ENCODE peak calls at places on chromosomes 16 and 17, in four cellular contexts. R, O, G and W are unnamed samples.

GRCh38 chr17:29115906-29116651 is 64.1 kb downstream of the MYO18A start:
- DNase-seq in G (peak; percentile 76), O (no peak), R (peak; percentile 79), W (peak; percentile 85)

GRCh38 chr17:19302791-19303233 is 59.7 kb downstream of the B9D1 start:
- DNase-seq in O (no peak), G (no peak), R (no peak), W (no peak)

GRCh38 chr17:82627827-82628226 is 20.4 kb downstream of the WDR45B start:
- DNase-seq in O (no peak), R (no peak), G (no peak), W (no peak)

GRCh38 chr16:2587891-2588565 is 50.2 kb downstream of the PDPK1 start:
- DNase-seq in G (no peak), R (no peak), O (no peak), W (no peak)

GRCh38 chr16:9845661-9846361 is 336.4 kb downstream of the GRIN2A start:
- DNase-seq in G (no peak), O (no peak), R (no peak), W (no peak)

GRCh38 chr16:89697161-89697615 is 4.3 kb downstream of the SPATA2L start:
- DNase-seq in O (no peak), R (no peak), G (no peak), W (peak; percentile 50)

GRCh38 chr17:74530751-74531150 is 524 bp downstream of the CD300LB start:
- DNase-seq in G (no peak), O (no peak), R (no peak), W (no peak)

GRCh38 chr17:58335779-58336455 is 7.3 kb upstream of the TSPOAP1 start:
- DNase-seq in R (no peak), G (no peak), O (peak; percentile 76), W (peak; percentile 78)

GRCh38 chr17:37131064-37131463 is 182.3 kb downstream of the AATF start:
- DNase-seq in R (no peak), G (no peak), O (no peak), W (no peak)

GRCh38 chr17:74864866-74865395 is 5.2 kb upstream of the GRIN2C start:
- DNase-seq in O (no peak), R (peak; percentile 57), G (peak; percentile 87), W (peak; percentile 93)

GRCh38 chr16:31348578-31348977 is 6.4 kb upstream of the ITGAX start:
- DNase-seq in G (no peak), R (no peak), O (no peak), W (no peak)

GRCh38 chr16:86363836-86364618 is 146.3 kb upstream of the FOXF1 start:
- DNase-seq in R (no peak), G (no peak), O (no peak), W (no peak)

GRCh38 chr16:57256601-57257395 is 11.7 kb downstream of the ARL2BP start:
- DNase-seq in G (no peak), O (no peak), R (peak; percentile 46), W (no peak)

GRCh38 chr17:40331743-40332641 is 23.0 kb downstream of the RARA start:
- DNase-seq in O (no peak), G (no peak), R (no peak), W (peak; percentile 97)

GRCh38 chr17:74519951-74520553 is 11.2 kb downstream of the CD300LB start:
- DNase-seq in R (no peak), O (no peak), G (no peak), W (no peak)

DNA sequence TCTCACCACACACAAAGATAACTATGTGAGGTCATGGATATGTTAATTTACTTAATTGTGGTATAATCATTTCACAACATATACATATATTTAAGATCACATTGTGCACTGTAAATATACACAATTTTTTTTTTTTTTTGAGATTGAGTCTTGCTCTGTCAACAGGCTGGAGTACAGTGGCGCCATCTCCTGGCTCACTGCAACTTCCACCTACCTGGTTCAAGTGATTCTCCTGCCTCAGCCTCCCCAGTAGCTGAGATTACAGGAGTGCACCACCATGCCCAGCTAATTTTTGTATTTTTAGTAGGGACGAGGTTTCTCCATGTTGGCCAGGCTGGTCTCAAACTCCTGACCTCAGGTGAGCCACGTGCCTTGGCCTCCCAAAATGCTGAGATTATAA is 11.5 kb upstream of the PRSS54 start:
- DNase-seq in G (peak; percentile 36), R (no peak), O (no peak), W (no peak)
- TF ChIP-seq USF1 in G (no peak), R (no peak), O (no peak), W (no peak)

GRCh38 chr17:76535788-76536510 is 1.6 kb downstream of the CYGB start:
- DNase-seq in G (no peak), O (no peak), R (no peak), W (peak; percentile 37)

GRCh38 chr17:76537578-76538280 is at the start of gene CYGB:
- DNase-seq in R (no peak), G (no peak), O (no peak), W (peak; percentile 91)

GRCh38 chr17:76534831-76535732 is 2.4 kb downstream of the CYGB start:
- DNase-seq in G (no peak), R (no peak), O (no peak), W (peak; percentile 26)

GRCh38 chr17:76537288-76537577 is 276 bp downstream of the CYGB start:
- DNase-seq in R (no peak), G (peak; percentile 44), O (no peak), W (peak; percentile 87)

GRCh38 chr17:76536511-76537287 is 810 bp downstream of the CYGB start:
- DNase-seq in G (no peak), R (no peak), O (no peak), W (peak; percentile 48)
- TF ChIP-seq USF1 in G (no peak), R (no peak), O (no peak), W (no peak)

DNA sequence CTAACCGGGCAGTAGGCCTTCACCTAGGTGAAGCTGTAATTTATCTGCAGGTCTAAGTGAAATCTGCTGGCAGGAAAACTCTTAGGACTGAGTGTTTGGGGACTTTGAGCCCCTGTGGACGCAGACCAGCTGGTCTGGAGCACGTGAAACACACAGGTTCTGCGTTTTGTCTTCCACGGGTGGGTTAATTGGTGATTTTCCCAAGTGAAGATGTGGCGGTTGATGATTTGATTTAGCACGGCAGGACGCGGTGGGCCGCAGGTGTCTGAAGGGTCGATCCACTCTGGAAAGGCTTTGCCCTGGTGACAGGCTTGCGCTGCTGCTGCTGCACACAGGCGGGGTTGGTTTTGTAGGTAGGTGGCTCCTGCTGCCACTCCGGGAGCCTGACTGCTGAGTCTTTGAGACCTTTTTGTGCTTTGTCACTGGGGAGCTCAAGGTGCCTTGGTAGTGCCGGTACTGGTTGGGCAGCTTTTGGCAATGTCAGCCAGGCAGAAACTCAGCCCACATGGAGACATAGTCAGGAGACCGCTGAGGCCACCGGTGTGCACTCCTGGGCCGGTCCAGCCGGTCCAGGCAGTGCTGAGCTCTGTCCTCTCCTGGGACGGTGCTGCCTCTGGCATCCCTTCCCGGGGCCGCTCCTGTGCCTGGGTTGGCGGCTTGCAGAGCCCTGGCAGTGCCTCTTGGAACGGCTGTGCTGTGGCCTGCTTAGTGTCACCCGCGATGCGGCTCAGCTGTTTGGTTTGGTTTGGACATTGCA is 2.3 kb downstream of the BAIAP2 start:
- DNase-seq in O (no peak), R (no peak), G (no peak), W (no peak)
- TF ChIP-seq USF1 in O (no peak), R (no peak), G (no peak), W (no peak)

DNA sequence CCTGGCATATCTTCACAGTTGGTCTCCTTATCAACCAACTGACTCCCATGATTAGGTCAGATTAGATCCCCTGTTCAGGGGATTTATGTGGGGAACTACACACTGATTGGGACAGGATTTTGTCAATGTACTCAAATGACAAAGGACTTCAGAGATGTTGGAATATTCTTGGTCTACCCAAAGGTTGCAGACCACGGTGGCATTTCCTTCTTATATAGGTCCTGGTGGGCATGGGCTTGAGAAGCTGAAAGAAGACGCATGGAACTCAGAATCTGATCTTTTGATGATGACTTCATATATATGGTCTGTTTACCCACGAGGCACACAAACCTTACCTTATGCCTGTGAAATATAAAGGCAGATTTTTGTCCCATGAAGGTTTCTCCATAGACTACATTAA is 33.4 kb downstream of the HLF start:
- DNase-seq in O (no peak), G (no peak), R (no peak), W (no peak)
- TF ChIP-seq USF1 in O (no peak), G (no peak), R (no peak), W (no peak)

GRCh38 chr16:588889-589657 is 793 bp upstream of the RAB40C start:
- DNase-seq in R (peak; percentile 88), O (peak; percentile 75), G (peak; percentile 96), W (peak; percentile 93)

GRCh38 chr16:588639-588888 is 1.3 kb upstream of the RAB40C start:
- DNase-seq in O (no peak), R (no peak), G (peak; percentile 60), W (peak; percentile 58)

GRCh38 chr16:586047-586644 is 3.7 kb upstream of the RAB40C start:
- DNase-seq in R (no peak), O (no peak), G (no peak), W (no peak)

GRCh38 chr16:585351-585750 is 4.5 kb upstream of the RAB40C start:
- DNase-seq in G (no peak), R (no peak), O (no peak), W (peak; percentile 83)

DNA sequence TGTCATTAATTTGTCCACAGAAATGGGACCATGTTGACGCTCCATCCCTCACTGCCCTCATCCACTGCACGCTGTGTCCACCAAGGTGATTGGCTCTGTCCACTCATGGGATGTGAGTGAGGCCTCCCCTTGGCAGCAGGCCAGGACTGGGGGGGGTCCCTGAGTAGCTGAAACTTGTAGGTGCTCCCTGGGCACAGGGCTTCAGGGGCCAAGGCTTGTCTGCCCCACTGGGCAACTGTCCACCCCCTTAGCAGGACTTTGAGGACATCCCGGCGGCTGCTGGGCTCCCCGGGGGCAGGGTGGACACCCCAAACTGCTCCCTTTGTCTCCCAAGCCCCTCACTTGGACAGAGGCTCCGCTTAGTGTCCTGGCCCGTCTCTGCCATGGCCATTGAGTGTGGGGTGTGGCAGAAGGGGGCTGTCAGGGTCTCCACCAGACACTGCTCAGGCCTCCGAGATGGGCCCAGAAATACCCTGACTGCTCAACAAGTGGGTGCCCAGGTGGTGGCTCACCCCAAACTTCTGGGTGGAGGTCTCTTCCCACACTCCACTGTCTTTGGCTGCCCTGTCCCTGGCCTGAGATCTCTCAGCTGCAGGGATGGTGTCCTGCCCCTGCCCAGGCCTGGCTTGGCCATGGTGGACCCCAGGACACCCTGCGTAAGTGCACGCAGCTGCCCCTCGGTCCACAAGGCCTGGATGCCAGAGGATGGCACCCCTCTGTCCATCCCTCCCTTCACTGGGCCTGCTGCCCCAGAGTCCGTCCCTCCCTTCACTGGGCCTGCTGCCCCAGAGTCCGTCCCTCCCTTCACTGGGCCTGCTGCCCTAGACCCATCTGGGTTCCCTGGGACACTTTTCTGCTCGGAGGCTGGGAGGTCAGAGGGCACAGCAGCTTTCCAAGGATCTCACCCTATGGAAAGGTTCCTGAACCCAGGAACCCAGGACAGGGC is 2.9 kb upstream of the RAB40C start:
- DNase-seq in O (no peak), R (no peak), G (no peak), W (no peak)
- TF ChIP-seq USF1 in O (no peak), R (no peak), G (no peak), W (no peak)

GRCh38 chr17:77475012-77475976 is 334.5 kb downstream of the SEC14L1 start:
- DNase-seq in O (no peak), G (no peak), R (no peak), W (no peak)
- TF ChIP-seq USF1 in O (no peak), G (no peak), R (no peak), W (no peak)